ENCODE peak calls at places on chromosomes 13 and 19, in seven cellular contexts. J is GM23338, X is kidney epithelial cell, G is hepatocyte, E is upper lobe of right lung, L is nephron progenitor cell, W is astrocyte of the spinal cord. R is an unnamed sample.

GRCh38 chr19:35669566-35669965 is 3.2 kb downstream of the UPK1A start:
- DNase-seq in J (no peak), L (no peak), G (no peak), W (no peak), E (no peak), X (no peak), R (no peak)

GRCh38 chr13:50153401-50153800 is 138.2 kb downstream of the KCNRG start:
- DNase-seq in W (no peak), G (no peak), E (no peak), L (no peak), J (no peak), X (no peak), R (no peak)

GRCh38 chr19:10695401-10696398 is 5.5 kb upstream of the QTRT1 start:
- DNase-seq in L (peak; percentile 97), J (peak; percentile 99), W (peak; percentile 93), E (peak; percentile 97), X (peak; percentile 70), G (peak; percentile 99), R (peak; percentile 96)

GRCh38 chr19:37719111-37719926 is at the start of gene ZNF607:
- DNase-seq in W (peak; percentile 91), J (peak; percentile 97), X (peak; percentile 67), G (peak; percentile 98), E (peak; percentile 94), L (peak; percentile 88), R (peak; percentile 94)

GRCh38 chr13:112980441-112980840 is 11.4 kb downstream of the MCF2L start:
- DNase-seq in W (no peak), L (no peak), X (no peak), G (no peak), E (no peak), J (no peak), R (no peak)

GRCh38 chr13:33139186-33139585 is 123.0 kb downstream of the KL start:
- DNase-seq in W (no peak), L (no peak), G (no peak), X (no peak), J (no peak), E (no peak), R (no peak)

GRCh38 chr19:19402656-19403372 is 2.7 kb upstream of the GATAD2A start:
- DNase-seq in E (no peak), L (no peak), J (no peak), X (no peak), G (no peak), W (no peak), R (peak; percentile 52)

GRCh38 chr19:31277516-31277915 is 71.7 kb downstream of the TSHZ3 start:
- DNase-seq in W (no peak), E (peak; percentile 40), G (no peak), L (no peak), J (no peak), X (no peak), R (no peak)

GRCh38 chr13:110575322-110576069 is 14.0 kb upstream of the RAB20 start:
- DNase-seq in G (no peak), X (no peak), L (peak; percentile 34), W (no peak), E (peak; percentile 63), J (no peak), R (peak; percentile 21)

GRCh38 chr13:97043302-97043701 is 49.0 kb upstream of the OXGR1 start:
- DNase-seq in J (no peak), G (no peak), L (no peak), X (no peak), W (peak; percentile 86), E (no peak), R (peak; percentile 85)

GRCh38 chr19:15379996-15380647 is 535 bp upstream of the AKAP8 start:
- DNase-seq in E (no peak), J (peak; percentile 84), L (no peak), X (no peak), G (peak; percentile 75), W (peak; percentile 34), R (peak; percentile 51)

GRCh38 chr13:109816112-109816978 is 30.0 kb upstream of the IRS2 start:
- DNase-seq in L (no peak), X (no peak), J (peak; percentile 16), E (no peak), W (no peak), G (no peak), R (no peak)

GRCh38 chr13:32001392-32001768 is 30.2 kb upstream of the FRY start:
- DNase-seq in E (no peak), X (no peak), G (peak; percentile 50), J (peak; percentile 74), W (peak; percentile 41), L (no peak), R (peak; percentile 70)

GRCh38 chr13:111911141-111911720 is 155.7 kb upstream of the SOX1 start:
- DNase-seq in J (no peak), W (no peak), G (peak; percentile 1), L (no peak), X (no peak), E (no peak), R (no peak)

GRCh38 chr13:46317120-46317519 is 69.9 kb downstream of the RUBCNL start:
- DNase-seq in E (no peak), G (no peak), X (no peak), J (no peak), W (peak; percentile 24), L (no peak), R (peak; percentile 59)

GRCh38 chr13:34420975-34421719 is 520.9 kb upstream of the NBEA start:
- DNase-seq in E (no peak), W (no peak), X (no peak), L (no peak), J (peak; percentile 27), G (no peak), R (no peak)
- TF ChIP-seq CTCF in E (no peak), W (peak; percentile 23), X (peak; percentile 28), L (no peak), J (peak; percentile 13), G (peak; percentile 7), R (peak; percentile 34)

GRCh38 chr13:66659291-66660012 is 570.7 kb downstream of the PCDH9 start:
- DNase-seq in W (peak; percentile 63), X (no peak), G (no peak), L (no peak), J (no peak), E (no peak), R (peak; percentile 15)

GRCh38 chr13:66656050-66656449 is 574.1 kb downstream of the PCDH9 start:
- DNase-seq in L (no peak), J (peak; percentile 17), G (no peak), X (no peak), E (no peak), W (no peak), R (no peak)

GRCh38 chr13:66660013-66660804 is 569.9 kb downstream of the PCDH9 start:
- DNase-seq in E (no peak), J (no peak), G (peak; percentile 4), X (no peak), L (no peak), W (peak; percentile 70), R (peak; percentile 76)

GRCh38 chr13:66661336-66661735 is 568.8 kb downstream of the PCDH9 start:
- DNase-seq in G (no peak), W (no peak), L (no peak), E (no peak), X (no peak), J (no peak), R (no peak)

GRCh38 chr13:66657165-66657895 is 572.8 kb downstream of the PCDH9 start:
- DNase-seq in X (peak; percentile 93), E (no peak), G (peak; percentile 50), L (no peak), W (peak; percentile 98), J (peak; percentile 8), R (peak; percentile 99)
- TF ChIP-seq CTCF in X (no peak), E (no peak), G (no peak), L (no peak), W (no peak), J (no peak), R (no peak)

DNA sequence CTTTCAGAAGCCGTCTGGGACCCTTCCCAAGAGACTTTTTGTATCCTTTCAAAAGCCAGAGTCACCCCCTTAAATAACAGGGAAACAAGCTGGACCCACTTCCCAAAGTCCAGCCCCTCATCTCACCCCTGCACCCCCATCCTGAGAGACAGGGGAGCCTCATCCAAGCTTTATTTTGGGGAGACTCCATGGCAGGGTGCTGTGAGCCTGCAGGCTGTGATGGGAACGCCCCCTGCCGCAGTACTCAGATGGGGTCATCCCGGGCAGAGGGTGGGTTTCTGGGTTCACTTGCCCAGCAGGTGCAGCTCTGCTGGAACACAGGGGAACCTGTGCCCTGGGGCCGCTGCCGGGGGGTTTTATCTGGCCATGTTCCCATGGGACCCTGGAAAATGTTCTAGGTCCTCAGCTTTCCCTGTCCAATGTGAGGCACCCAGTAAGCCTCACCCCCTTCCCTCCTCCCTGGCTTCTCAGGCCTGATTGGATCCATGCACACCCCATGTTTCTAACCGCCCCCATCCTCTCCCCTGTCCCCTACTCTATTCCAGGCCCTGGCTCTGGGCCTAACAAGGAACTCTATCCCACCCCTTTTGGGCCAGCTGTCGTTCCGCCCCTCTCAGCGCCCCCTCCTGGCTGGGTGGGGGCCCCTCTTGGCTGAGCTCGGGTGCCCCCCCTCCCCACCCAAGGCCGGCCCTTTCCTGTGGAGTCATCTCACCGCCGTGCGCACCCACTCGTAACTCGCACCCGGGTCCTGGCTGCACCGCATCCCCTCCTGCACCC is 1.0 kb downstream of the HIF3A start:
- DNase-seq in G (peak; percentile 78), X (no peak), L (no peak), J (no peak), W (peak; percentile 40), E (peak; percentile 82), R (peak; percentile 92)
- TF ChIP-seq CTCF in G (peak; percentile 36), X (peak; percentile 17), L (no peak), J (peak; percentile 53), W (peak; percentile 30), E (peak; percentile 41), R (peak; percentile 21)

GRCh38 chr19:23822735-23823134 is 64.0 kb upstream of the ZNF681 start:
- DNase-seq in W (no peak), G (no peak), E (no peak), L (no peak), J (no peak), X (no peak), R (no peak)

DNA sequence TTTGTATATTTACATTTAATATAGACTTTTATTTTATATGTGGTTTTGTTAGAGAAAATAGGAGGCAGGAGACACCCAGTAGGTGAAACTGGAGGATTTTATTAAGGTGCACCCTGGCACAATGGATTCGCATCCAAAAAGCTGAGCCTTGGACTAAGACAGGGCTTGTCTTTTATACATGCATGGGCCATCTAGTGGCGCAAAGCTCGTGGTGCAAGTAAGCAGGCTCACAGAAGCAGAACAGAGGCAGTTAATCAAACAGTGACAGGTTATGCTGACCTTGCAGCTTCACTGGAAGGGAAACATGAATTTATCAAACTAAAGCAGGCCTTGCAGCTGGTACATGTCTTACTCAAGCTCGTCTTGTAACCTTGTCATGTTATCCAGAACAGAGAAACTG is 58.8 kb upstream of the ZNF681 start:
- DNase-seq in X (no peak), E (no peak), J (peak; percentile 84), L (no peak), G (peak; percentile 47), W (no peak), R (peak; percentile 8)
- TF ChIP-seq CTCF in X (peak; percentile 32), E (peak; percentile 29), J (peak; percentile 61), L (no peak), G (peak; percentile 26), W (peak; percentile 36), R (peak; percentile 30)